ENCODE peak calls at places on chromosomes 4 and X, in seven cellular contexts. One of them, this sample, is unnamed.
A peak's percentile ranks its signal among the peaks of the same experiment; 100 is the strongest.

GRCh38 chr4:119314356-119314755 is 7.6 kb downstream of the FABP2 start:
- DNase-seq in dorsolateral prefrontal cortex: no peak
- DNase-seq in NCI-H446 treated with DMSO at 0.1 percent for 48 hours: peak; percentile 6
- DNase-seq in tibial nerve: no peak
- DNase-seq in ACHN: peak; percentile 58
- DNase-seq in NCI-H510A treated with DMSO at 0.1 percent for 48 hours: peak; percentile 30
- DNase-seq in stimulated activated naive CD8-positive, alpha-beta T cell treated with anti-CD3 and anti-CD28 coated beads, Interleukin-15, Interleukin-2, amounts not matched to agents 100 U/mL and 50 U/mL, for 24 hours: no peak
- DNase-seq in this sample: peak; percentile 45

GRCh38 chr4:2281575-2282343 is 19.9 kb upstream of the MXD4 start:
- DNase-seq in dorsolateral prefrontal cortex: no peak
- DNase-seq in NCI-H446 treated with DMSO at 0.1 percent for 48 hours: no peak
- DNase-seq in tibial nerve: no peak
- DNase-seq in ACHN: no peak
- DNase-seq in NCI-H510A treated with DMSO at 0.1 percent for 48 hours: peak; percentile 7
- DNase-seq in stimulated activated naive CD8-positive, alpha-beta T cell treated with anti-CD3 and anti-CD28 coated beads, Interleukin-15, Interleukin-2, amounts not matched to agents 100 U/mL and 50 U/mL, for 24 hours: peak; percentile 61
- DNase-seq in this sample: no peak

GRCh38 chrX:153387987-153388721 is 13.0 kb downstream of the PNMA6E start:
- DNase-seq in dorsolateral prefrontal cortex: peak; percentile 28
- DNase-seq in NCI-H446 treated with DMSO at 0.1 percent for 48 hours: no peak
- DNase-seq in tibial nerve: no peak
- DNase-seq in ACHN: no peak
- DNase-seq in NCI-H510A treated with DMSO at 0.1 percent for 48 hours: no peak
- DNase-seq in stimulated activated naive CD8-positive, alpha-beta T cell treated with anti-CD3 and anti-CD28 coated beads, Interleukin-15, Interleukin-2, amounts not matched to agents 100 U/mL and 50 U/mL, for 24 hours: no peak
- DNase-seq in this sample: no peak

GRCh38 chr4:99852199-99852718 is 35.6 kb downstream of the DAPP1 start:
- DNase-seq in dorsolateral prefrontal cortex: no peak
- DNase-seq in NCI-H446 treated with DMSO at 0.1 percent for 48 hours: no peak
- DNase-seq in tibial nerve: no peak
- DNase-seq in ACHN: no peak
- DNase-seq in NCI-H510A treated with DMSO at 0.1 percent for 48 hours: no peak
- DNase-seq in stimulated activated naive CD8-positive, alpha-beta T cell treated with anti-CD3 and anti-CD28 coated beads, Interleukin-15, Interleukin-2, amounts not matched to agents 100 U/mL and 50 U/mL, for 24 hours: peak; percentile 43
- DNase-seq in this sample: no peak

GRCh38 chr4:181944527-181944926 is 298.7 kb upstream of the TENM3 start:
- DNase-seq in dorsolateral prefrontal cortex: no peak
- DNase-seq in NCI-H446 treated with DMSO at 0.1 percent for 48 hours: no peak
- DNase-seq in tibial nerve: no peak
- DNase-seq in ACHN: no peak
- DNase-seq in NCI-H510A treated with DMSO at 0.1 percent for 48 hours: peak; percentile 86
- DNase-seq in stimulated activated naive CD8-positive, alpha-beta T cell treated with anti-CD3 and anti-CD28 coated beads, Interleukin-15, Interleukin-2, amounts not matched to agents 100 U/mL and 50 U/mL, for 24 hours: no peak
- DNase-seq in this sample: no peak

GRCh38 chr4:53505947-53506346 is 85.3 kb downstream of the LNX1 start:
- DNase-seq in dorsolateral prefrontal cortex: no peak
- DNase-seq in NCI-H446 treated with DMSO at 0.1 percent for 48 hours: no peak
- DNase-seq in tibial nerve: no peak
- DNase-seq in ACHN: no peak
- DNase-seq in NCI-H510A treated with DMSO at 0.1 percent for 48 hours: no peak
- DNase-seq in stimulated activated naive CD8-positive, alpha-beta T cell treated with anti-CD3 and anti-CD28 coated beads, Interleukin-15, Interleukin-2, amounts not matched to agents 100 U/mL and 50 U/mL, for 24 hours: no peak
- DNase-seq in this sample: no peak

GRCh38 chrX:41152221-41152620 is 67.0 kb downstream of the USP9X start:
- DNase-seq in dorsolateral prefrontal cortex: no peak
- DNase-seq in NCI-H446 treated with DMSO at 0.1 percent for 48 hours: no peak
- DNase-seq in tibial nerve: no peak
- DNase-seq in ACHN: no peak
- DNase-seq in NCI-H510A treated with DMSO at 0.1 percent for 48 hours: no peak
- DNase-seq in stimulated activated naive CD8-positive, alpha-beta T cell treated with anti-CD3 and anti-CD28 coated beads, Interleukin-15, Interleukin-2, amounts not matched to agents 100 U/mL and 50 U/mL, for 24 hours: no peak
- DNase-seq in this sample: no peak

GRCh38 chr4:87410157-87410556 is 12.2 kb upstream of the NUDT9 start:
- DNase-seq in dorsolateral prefrontal cortex: no peak
- DNase-seq in NCI-H446 treated with DMSO at 0.1 percent for 48 hours: no peak
- DNase-seq in tibial nerve: no peak
- DNase-seq in ACHN: no peak
- DNase-seq in NCI-H510A treated with DMSO at 0.1 percent for 48 hours: no peak
- DNase-seq in stimulated activated naive CD8-positive, alpha-beta T cell treated with anti-CD3 and anti-CD28 coated beads, Interleukin-15, Interleukin-2, amounts not matched to agents 100 U/mL and 50 U/mL, for 24 hours: no peak
- DNase-seq in this sample: no peak

GRCh38 chr4:86918539-86919072 is 16.2 kb upstream of the AFF1 start:
- DNase-seq in dorsolateral prefrontal cortex: no peak
- DNase-seq in NCI-H446 treated with DMSO at 0.1 percent for 48 hours: no peak
- DNase-seq in tibial nerve: no peak
- DNase-seq in ACHN: no peak
- DNase-seq in NCI-H510A treated with DMSO at 0.1 percent for 48 hours: no peak
- DNase-seq in stimulated activated naive CD8-positive, alpha-beta T cell treated with anti-CD3 and anti-CD28 coated beads, Interleukin-15, Interleukin-2, amounts not matched to agents 100 U/mL and 50 U/mL, for 24 hours: no peak
- DNase-seq in this sample: no peak

GRCh38 chr4:183347586-183347985 is 25.4 kb upstream of the CLDN24 start:
- DNase-seq in dorsolateral prefrontal cortex: no peak
- DNase-seq in NCI-H446 treated with DMSO at 0.1 percent for 48 hours: no peak
- DNase-seq in tibial nerve: no peak
- DNase-seq in ACHN: no peak
- DNase-seq in NCI-H510A treated with DMSO at 0.1 percent for 48 hours: no peak
- DNase-seq in stimulated activated naive CD8-positive, alpha-beta T cell treated with anti-CD3 and anti-CD28 coated beads, Interleukin-15, Interleukin-2, amounts not matched to agents 100 U/mL and 50 U/mL, for 24 hours: no peak
- DNase-seq in this sample: no peak

GRCh38 chr4:114383721-114384120 is 214.9 kb upstream of the UGT8 start:
- DNase-seq in dorsolateral prefrontal cortex: no peak
- DNase-seq in NCI-H446 treated with DMSO at 0.1 percent for 48 hours: peak; percentile 59
- DNase-seq in tibial nerve: no peak
- DNase-seq in ACHN: no peak
- DNase-seq in NCI-H510A treated with DMSO at 0.1 percent for 48 hours: no peak
- DNase-seq in stimulated activated naive CD8-positive, alpha-beta T cell treated with anti-CD3 and anti-CD28 coated beads, Interleukin-15, Interleukin-2, amounts not matched to agents 100 U/mL and 50 U/mL, for 24 hours: no peak
- DNase-seq in this sample: peak; percentile 86

GRCh38 chrX:50827996-50828395 is 14.0 kb upstream of the SHROOM4 start:
- DNase-seq in dorsolateral prefrontal cortex: no peak
- DNase-seq in NCI-H446 treated with DMSO at 0.1 percent for 48 hours: no peak
- DNase-seq in tibial nerve: no peak
- DNase-seq in ACHN: peak; percentile 58
- DNase-seq in NCI-H510A treated with DMSO at 0.1 percent for 48 hours: no peak
- DNase-seq in stimulated activated naive CD8-positive, alpha-beta T cell treated with anti-CD3 and anti-CD28 coated beads, Interleukin-15, Interleukin-2, amounts not matched to agents 100 U/mL and 50 U/mL, for 24 hours: no peak
- DNase-seq in this sample: no peak

GRCh38 chrX:149039057-149039456 is 466.0 kb downstream of the IDS start:
- DNase-seq in dorsolateral prefrontal cortex: no peak
- DNase-seq in NCI-H446 treated with DMSO at 0.1 percent for 48 hours: no peak
- DNase-seq in tibial nerve: no peak
- DNase-seq in ACHN: no peak
- DNase-seq in NCI-H510A treated with DMSO at 0.1 percent for 48 hours: no peak
- DNase-seq in stimulated activated naive CD8-positive, alpha-beta T cell treated with anti-CD3 and anti-CD28 coated beads, Interleukin-15, Interleukin-2, amounts not matched to agents 100 U/mL and 50 U/mL, for 24 hours: no peak
- DNase-seq in this sample: no peak

GRCh38 chr4:36722986-36723385 is 441.6 kb downstream of the DTHD1 start:
- DNase-seq in dorsolateral prefrontal cortex: no peak
- DNase-seq in NCI-H446 treated with DMSO at 0.1 percent for 48 hours: no peak
- DNase-seq in tibial nerve: no peak
- DNase-seq in ACHN: no peak
- DNase-seq in NCI-H510A treated with DMSO at 0.1 percent for 48 hours: no peak
- DNase-seq in stimulated activated naive CD8-positive, alpha-beta T cell treated with anti-CD3 and anti-CD28 coated beads, Interleukin-15, Interleukin-2, amounts not matched to agents 100 U/mL and 50 U/mL, for 24 hours: no peak
- DNase-seq in this sample: no peak

GRCh38 chr4:56506110-56506705 is 617 bp downstream of the ARL9 start:
- DNase-seq in dorsolateral prefrontal cortex: no peak
- DNase-seq in NCI-H446 treated with DMSO at 0.1 percent for 48 hours: no peak
- DNase-seq in tibial nerve: no peak
- DNase-seq in ACHN: no peak
- DNase-seq in NCI-H510A treated with DMSO at 0.1 percent for 48 hours: peak; percentile 71
- DNase-seq in stimulated activated naive CD8-positive, alpha-beta T cell treated with anti-CD3 and anti-CD28 coated beads, Interleukin-15, Interleukin-2, amounts not matched to agents 100 U/mL and 50 U/mL, for 24 hours: peak; percentile 12
- DNase-seq in this sample: no peak

GRCh38 chr4:52876063-52876462 is 13.9 kb downstream of the RASL11B start:
- DNase-seq in dorsolateral prefrontal cortex: no peak
- DNase-seq in NCI-H446 treated with DMSO at 0.1 percent for 48 hours: no peak
- DNase-seq in tibial nerve: no peak
- DNase-seq in ACHN: no peak
- DNase-seq in NCI-H510A treated with DMSO at 0.1 percent for 48 hours: no peak
- DNase-seq in stimulated activated naive CD8-positive, alpha-beta T cell treated with anti-CD3 and anti-CD28 coated beads, Interleukin-15, Interleukin-2, amounts not matched to agents 100 U/mL and 50 U/mL, for 24 hours: no peak
- DNase-seq in this sample: no peak

GRCh38 chrX:22399793-22400192 is 127.1 kb downstream of the CBLL2 start:
- DNase-seq in dorsolateral prefrontal cortex: no peak
- DNase-seq in NCI-H446 treated with DMSO at 0.1 percent for 48 hours: no peak
- DNase-seq in tibial nerve: no peak
- DNase-seq in ACHN: peak; percentile 49
- DNase-seq in NCI-H510A treated with DMSO at 0.1 percent for 48 hours: no peak
- DNase-seq in stimulated activated naive CD8-positive, alpha-beta T cell treated with anti-CD3 and anti-CD28 coated beads, Interleukin-15, Interleukin-2, amounts not matched to agents 100 U/mL and 50 U/mL, for 24 hours: no peak
- DNase-seq in this sample: peak; percentile 68

GRCh38 chrX:14533867-14534266 is 4.5 kb downstream of the GLRA2 start:
- DNase-seq in dorsolateral prefrontal cortex: no peak
- DNase-seq in NCI-H446 treated with DMSO at 0.1 percent for 48 hours: no peak
- DNase-seq in tibial nerve: no peak
- DNase-seq in ACHN: no peak
- DNase-seq in NCI-H510A treated with DMSO at 0.1 percent for 48 hours: no peak
- DNase-seq in stimulated activated naive CD8-positive, alpha-beta T cell treated with anti-CD3 and anti-CD28 coated beads, Interleukin-15, Interleukin-2, amounts not matched to agents 100 U/mL and 50 U/mL, for 24 hours: no peak
- DNase-seq in this sample: no peak

GRCh38 chr4:72365016-72365415 is 204.0 kb downstream of the ADAMTS3 start:
- DNase-seq in dorsolateral prefrontal cortex: no peak
- DNase-seq in NCI-H446 treated with DMSO at 0.1 percent for 48 hours: no peak
- DNase-seq in tibial nerve: no peak
- DNase-seq in ACHN: no peak
- DNase-seq in NCI-H510A treated with DMSO at 0.1 percent for 48 hours: no peak
- DNase-seq in stimulated activated naive CD8-positive, alpha-beta T cell treated with anti-CD3 and anti-CD28 coated beads, Interleukin-15, Interleukin-2, amounts not matched to agents 100 U/mL and 50 U/mL, for 24 hours: no peak
- DNase-seq in this sample: no peak

GRCh38 chr4:24772061-24772705 is 23.2 kb upstream of the SOD3 start:
- DNase-seq in dorsolateral prefrontal cortex: no peak
- DNase-seq in NCI-H446 treated with DMSO at 0.1 percent for 48 hours: no peak
- DNase-seq in tibial nerve: no peak
- DNase-seq in ACHN: no peak
- DNase-seq in NCI-H510A treated with DMSO at 0.1 percent for 48 hours: no peak
- DNase-seq in stimulated activated naive CD8-positive, alpha-beta T cell treated with anti-CD3 and anti-CD28 coated beads, Interleukin-15, Interleukin-2, amounts not matched to agents 100 U/mL and 50 U/mL, for 24 hours: no peak
- DNase-seq in this sample: no peak

GRCh38 chr4:130238121-130238520 is 1142.2 kb downstream of the C4orf33 start:
- DNase-seq in dorsolateral prefrontal cortex: no peak
- DNase-seq in NCI-H446 treated with DMSO at 0.1 percent for 48 hours: no peak
- DNase-seq in tibial nerve: no peak
- DNase-seq in ACHN: no peak
- DNase-seq in NCI-H510A treated with DMSO at 0.1 percent for 48 hours: peak; percentile 1
- DNase-seq in stimulated activated naive CD8-positive, alpha-beta T cell treated with anti-CD3 and anti-CD28 coated beads, Interleukin-15, Interleukin-2, amounts not matched to agents 100 U/mL and 50 U/mL, for 24 hours: no peak
- DNase-seq in this sample: no peak

GRCh38 chr4:184647391-184648101 is 1.7 kb downstream of the CASP3 start:
- DNase-seq in dorsolateral prefrontal cortex: no peak
- DNase-seq in NCI-H446 treated with DMSO at 0.1 percent for 48 hours: no peak
- DNase-seq in tibial nerve: no peak
- DNase-seq in ACHN: peak; percentile 3
- DNase-seq in NCI-H510A treated with DMSO at 0.1 percent for 48 hours: no peak
- DNase-seq in stimulated activated naive CD8-positive, alpha-beta T cell treated with anti-CD3 and anti-CD28 coated beads, Interleukin-15, Interleukin-2, amounts not matched to agents 100 U/mL and 50 U/mL, for 24 hours: no peak
- DNase-seq in this sample: no peak

GRCh38 chr4:3107271-3108185 is 33.0 kb downstream of the HTT start:
- DNase-seq in dorsolateral prefrontal cortex: no peak
- DNase-seq in NCI-H446 treated with DMSO at 0.1 percent for 48 hours: no peak
- DNase-seq in tibial nerve: peak; percentile 40
- DNase-seq in ACHN: no peak
- DNase-seq in NCI-H510A treated with DMSO at 0.1 percent for 48 hours: no peak
- DNase-seq in stimulated activated naive CD8-positive, alpha-beta T cell treated with anti-CD3 and anti-CD28 coated beads, Interleukin-15, Interleukin-2, amounts not matched to agents 100 U/mL and 50 U/mL, for 24 hours: no peak
- DNase-seq in this sample: no peak

GRCh38 chrX:28920554-28920953 is 333.3 kb downstream of the IL1RAPL1 start:
- DNase-seq in dorsolateral prefrontal cortex: no peak
- DNase-seq in NCI-H446 treated with DMSO at 0.1 percent for 48 hours: no peak
- DNase-seq in tibial nerve: no peak
- DNase-seq in ACHN: no peak
- DNase-seq in NCI-H510A treated with DMSO at 0.1 percent for 48 hours: peak; percentile 93
- DNase-seq in stimulated activated naive CD8-positive, alpha-beta T cell treated with anti-CD3 and anti-CD28 coated beads, Interleukin-15, Interleukin-2, amounts not matched to agents 100 U/mL and 50 U/mL, for 24 hours: no peak
- DNase-seq in this sample: peak; percentile 21

GRCh38 chr4:94390804-94391410 is 48.3 kb upstream of the HPGDS start:
- DNase-seq in dorsolateral prefrontal cortex: no peak
- DNase-seq in NCI-H446 treated with DMSO at 0.1 percent for 48 hours: no peak
- DNase-seq in tibial nerve: no peak
- DNase-seq in ACHN: peak; percentile 37
- DNase-seq in NCI-H510A treated with DMSO at 0.1 percent for 48 hours: peak; percentile 4
- DNase-seq in stimulated activated naive CD8-positive, alpha-beta T cell treated with anti-CD3 and anti-CD28 coated beads, Interleukin-15, Interleukin-2, amounts not matched to agents 100 U/mL and 50 U/mL, for 24 hours: peak; percentile 12
- DNase-seq in this sample: peak; percentile 33